ENCODE peak calls at places on chromosome X, in six cellular contexts. One of them, this sample, is unnamed.
A peak's percentile ranks its signal among the peaks of the same experiment; 100 is the strongest.

GRCh38 chrX:106168107-106168506 is at the start of gene PWWP3B:
- DNase-seq in pancreas: peak; percentile 67
- DNase-seq in upper lobe of right lung: peak; percentile 65
- DNase-seq in body of pancreas: peak; percentile 73
- DNase-seq in heart left ventricle: peak; percentile 17
- DNase-seq in CD8-positive, alpha-beta T cell: no peak
- DNase-seq in this sample: peak; percentile 26

GRCh38 chrX:2550288-2551020 is 49.7 kb upstream of the DHRSX start:
- DNase-seq in heart left ventricle: no peak
- DNase-seq in CD8-positive, alpha-beta T cell: no peak
- DNase-seq in body of pancreas: no peak
- DNase-seq in pancreas: no peak
- DNase-seq in upper lobe of right lung: no peak
- DNase-seq in this sample: no peak

GRCh38 chrX:67555578-67556203 is 11.9 kb downstream of the AR start:
- DNase-seq in heart left ventricle: peak; percentile 14
- DNase-seq in CD8-positive, alpha-beta T cell: no peak
- DNase-seq in upper lobe of right lung: no peak
- DNase-seq in pancreas: peak; percentile 49
- DNase-seq in body of pancreas: peak; percentile 12
- DNase-seq in this sample: peak; percentile 5

GRCh38 chrX:15930585-15930984 is 76.0 kb upstream of the AP1S2 start:
- DNase-seq in body of pancreas: no peak
- DNase-seq in pancreas: no peak
- DNase-seq in heart left ventricle: no peak
- DNase-seq in CD8-positive, alpha-beta T cell: no peak
- DNase-seq in upper lobe of right lung: no peak
- DNase-seq in this sample: no peak

GRCh38 chrX:115690554-115691216 is 129.7 kb downstream of the PLS3 start:
- DNase-seq in body of pancreas: peak; percentile 26
- DNase-seq in heart left ventricle: peak; percentile 20
- DNase-seq in upper lobe of right lung: no peak
- DNase-seq in pancreas: no peak
- DNase-seq in CD8-positive, alpha-beta T cell: peak; percentile 26
- DNase-seq in this sample: peak; percentile 57

GRCh38 chrX:16839852-16840460 is 30.2 kb downstream of the RBBP7 start:
- DNase-seq in CD8-positive, alpha-beta T cell: no peak
- DNase-seq in heart left ventricle: no peak
- DNase-seq in pancreas: no peak
- DNase-seq in upper lobe of right lung: no peak
- DNase-seq in body of pancreas: no peak
- DNase-seq in this sample: no peak

GRCh38 chrX:24149346-24150050 is at the start of gene ZFX:
- DNase-seq in upper lobe of right lung: peak; percentile 88
- DNase-seq in body of pancreas: peak; percentile 65
- DNase-seq in pancreas: peak; percentile 85
- DNase-seq in heart left ventricle: peak; percentile 52
- DNase-seq in CD8-positive, alpha-beta T cell: peak; percentile 70
- DNase-seq in this sample: peak; percentile 49

GRCh38 chrX:85870585-85870984 is 176.8 kb downstream of the CHM start:
- DNase-seq in body of pancreas: no peak
- DNase-seq in CD8-positive, alpha-beta T cell: no peak
- DNase-seq in upper lobe of right lung: no peak
- DNase-seq in heart left ventricle: no peak
- DNase-seq in pancreas: no peak
- DNase-seq in this sample: no peak

GRCh38 chrX:154321152-154321551 is 25.6 kb downstream of the TKTL1 start:
- DNase-seq in upper lobe of right lung: no peak
- DNase-seq in CD8-positive, alpha-beta T cell: no peak
- DNase-seq in body of pancreas: no peak
- DNase-seq in heart left ventricle: no peak
- DNase-seq in pancreas: no peak
- DNase-seq in this sample: no peak

GRCh38 chrX:100625985-100626491 is 10.6 kb downstream of the TSPAN6 start:
- DNase-seq in CD8-positive, alpha-beta T cell: no peak
- DNase-seq in body of pancreas: no peak
- DNase-seq in heart left ventricle: no peak
- DNase-seq in upper lobe of right lung: no peak
- DNase-seq in pancreas: no peak
- DNase-seq in this sample: no peak

DNA sequence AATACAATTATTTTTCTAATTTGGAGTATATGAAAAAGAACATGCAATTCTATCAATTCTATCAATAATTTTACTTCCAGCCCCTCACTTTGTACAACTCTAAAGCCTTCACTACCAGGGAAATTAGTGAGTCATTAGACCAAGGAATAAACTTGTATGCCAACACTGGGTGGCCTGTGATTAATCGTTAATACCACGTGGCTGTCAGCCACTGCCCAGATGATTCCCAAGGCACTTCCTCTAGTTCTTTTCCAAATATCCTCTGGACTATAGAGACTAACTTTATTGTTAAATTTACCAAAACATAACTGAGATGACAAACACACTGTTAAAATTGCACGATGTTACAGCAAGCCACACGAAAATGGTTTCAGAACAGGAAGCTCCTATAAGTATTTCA is 45.7 kb downstream of the MID1 start:
- DNase-seq in heart left ventricle: no peak
- DNase-seq in pancreas: no peak
- DNase-seq in upper lobe of right lung: no peak
- DNase-seq in CD8-positive, alpha-beta T cell: no peak
- DNase-seq in body of pancreas: no peak
- DNase-seq in this sample: no peak
- H3K4me1 ChIP-seq in heart left ventricle: peaks cover 37% of the 10 kb centered on the region
- H3K4me1 ChIP-seq in pancreas: no peaks in the 10 kb centered on the region
- H3K4me1 ChIP-seq in upper lobe of right lung: peaks cover 4% of the 10 kb centered on the region
- H3K4me1 ChIP-seq in CD8-positive, alpha-beta T cell: no peaks in the 10 kb centered on the region
- H3K4me1 ChIP-seq in body of pancreas: no peaks in the 10 kb centered on the region
- H3K4me1 ChIP-seq in this sample: peaks cover 14% of the 10 kb centered on the region

DNA sequence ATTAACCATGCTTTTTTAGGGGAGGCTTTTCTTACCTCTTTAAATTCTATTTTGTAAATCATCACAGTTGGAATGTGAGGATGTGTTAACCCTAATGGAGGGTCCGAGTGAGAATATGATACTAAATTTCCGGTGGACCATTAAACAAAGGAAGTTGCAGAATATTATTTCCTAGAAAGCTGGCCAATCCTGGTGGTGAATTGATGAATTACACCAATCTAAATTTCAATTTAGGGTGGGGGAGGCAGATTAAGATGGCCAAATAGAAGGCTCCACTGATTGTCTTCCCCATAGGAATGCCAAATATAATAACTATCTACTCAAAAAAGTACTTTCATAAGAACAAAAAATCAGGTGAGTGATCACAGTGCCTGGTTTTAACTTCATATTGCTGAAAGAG is 1045.6 kb downstream of the GLUD2 start:
- DNase-seq in CD8-positive, alpha-beta T cell: no peak
- DNase-seq in pancreas: no peak
- DNase-seq in body of pancreas: no peak
- DNase-seq in upper lobe of right lung: no peak
- DNase-seq in heart left ventricle: no peak
- DNase-seq in this sample: no peak
- TF ChIP-seq CTCF in CD8-positive, alpha-beta T cell: no peak
- TF ChIP-seq CTCF in pancreas: no peak
- TF ChIP-seq CTCF in body of pancreas: no peak
- TF ChIP-seq CTCF in upper lobe of right lung: no peak
- TF ChIP-seq CTCF in heart left ventricle: no peak
- TF ChIP-seq CTCF in this sample: no peak

GRCh38 chrX:40298569-40298968 is 200.8 kb upstream of the BCOR start:
- DNase-seq in heart left ventricle: no peak
- DNase-seq in body of pancreas: no peak
- DNase-seq in CD8-positive, alpha-beta T cell: no peak
- DNase-seq in upper lobe of right lung: no peak
- DNase-seq in pancreas: no peak
- DNase-seq in this sample: no peak

GRCh38 chrX:40299028-40299479 is 201.3 kb upstream of the BCOR start:
- DNase-seq in heart left ventricle: no peak
- DNase-seq in CD8-positive, alpha-beta T cell: no peak
- DNase-seq in upper lobe of right lung: no peak
- DNase-seq in body of pancreas: no peak
- DNase-seq in pancreas: no peak
- DNase-seq in this sample: no peak

GRCh38 chrX:40300286-40300890 is 202.6 kb upstream of the BCOR start:
- DNase-seq in heart left ventricle: no peak
- DNase-seq in upper lobe of right lung: no peak
- DNase-seq in CD8-positive, alpha-beta T cell: no peak
- DNase-seq in pancreas: no peak
- DNase-seq in body of pancreas: no peak
- DNase-seq in this sample: no peak

GRCh38 chrX:40299502-40300118 is 201.9 kb upstream of the BCOR start:
- DNase-seq in CD8-positive, alpha-beta T cell: no peak
- DNase-seq in body of pancreas: no peak
- DNase-seq in upper lobe of right lung: no peak
- DNase-seq in heart left ventricle: no peak
- DNase-seq in pancreas: no peak
- DNase-seq in this sample: no peak

DNA sequence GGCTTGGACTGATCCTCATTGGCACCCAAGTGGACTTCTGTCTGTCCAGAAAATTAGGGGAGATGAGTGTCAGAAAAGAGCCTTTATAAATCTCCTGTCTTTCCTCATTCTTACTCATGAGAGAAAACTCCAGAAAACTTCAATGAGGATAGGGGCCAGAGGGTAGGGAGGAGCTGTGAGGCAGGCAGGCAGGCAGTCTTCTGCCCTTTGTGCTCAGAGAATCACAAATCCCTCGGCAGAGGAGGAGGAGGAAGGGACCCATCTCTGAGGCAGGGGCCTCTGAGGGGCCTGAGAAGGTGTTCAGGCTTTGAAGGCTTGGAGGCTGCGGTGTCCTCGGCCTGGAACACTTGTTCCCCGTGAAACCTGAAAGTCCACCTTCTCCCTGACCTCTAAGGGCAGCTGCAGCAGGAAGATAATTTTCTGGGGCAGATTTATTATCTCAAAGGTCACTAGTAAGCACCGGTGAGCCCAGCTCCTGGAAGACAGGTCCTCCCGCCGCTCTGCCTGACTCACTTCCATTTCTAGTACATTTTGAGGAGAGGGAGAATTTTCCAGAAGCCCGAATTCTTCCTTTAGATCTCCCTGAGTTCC is 200.3 kb upstream of the BCOR start:
- DNase-seq in upper lobe of right lung: no peak
- DNase-seq in CD8-positive, alpha-beta T cell: no peak
- DNase-seq in heart left ventricle: no peak
- DNase-seq in pancreas: no peak
- DNase-seq in body of pancreas: no peak
- DNase-seq in this sample: no peak
- H3K27ac ChIP-seq in upper lobe of right lung: no peak overlapping the region
- H3K27ac ChIP-seq in CD8-positive, alpha-beta T cell: no peak overlapping the region
- H3K27ac ChIP-seq in heart left ventricle: no peak overlapping the region
- H3K27ac ChIP-seq in pancreas: no peak overlapping the region
- H3K27ac ChIP-seq in body of pancreas: no peak overlapping the region
- H3K27ac ChIP-seq in this sample: no peak overlapping the region

DNA sequence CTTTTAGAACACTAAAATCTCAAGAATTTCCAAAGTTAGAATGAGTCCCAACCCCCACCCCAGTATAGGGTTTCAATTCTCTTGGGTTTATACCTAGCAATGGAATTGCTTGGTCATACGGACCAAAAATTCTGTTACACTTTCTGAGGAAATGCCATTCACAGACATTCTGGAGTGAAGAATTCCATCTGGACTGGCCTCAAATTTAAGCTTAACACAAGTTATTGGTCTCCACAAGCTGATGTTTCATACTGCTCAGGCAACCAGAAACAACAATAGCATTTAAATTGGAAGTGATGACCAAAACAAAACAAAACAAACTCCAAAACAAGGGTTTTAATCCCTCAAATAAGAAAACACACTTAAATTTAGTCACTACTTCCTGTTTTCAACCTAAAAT is 51.1 kb downstream of the GPC4 start:
- DNase-seq in CD8-positive, alpha-beta T cell: no peak
- DNase-seq in body of pancreas: no peak
- DNase-seq in upper lobe of right lung: no peak
- DNase-seq in pancreas: no peak
- DNase-seq in heart left ventricle: no peak
- DNase-seq in this sample: no peak
- H3K4me1 ChIP-seq in CD8-positive, alpha-beta T cell: no peaks in the 10 kb centered on the region
- H3K4me1 ChIP-seq in body of pancreas: peaks cover 15% of the 10 kb centered on the region
- H3K4me1 ChIP-seq in upper lobe of right lung: no peaks in the 10 kb centered on the region
- H3K4me1 ChIP-seq in pancreas: no peaks in the 10 kb centered on the region
- H3K4me1 ChIP-seq in heart left ventricle: no peaks in the 10 kb centered on the region
- H3K4me1 ChIP-seq in this sample: no peaks in the 10 kb centered on the region

DNA sequence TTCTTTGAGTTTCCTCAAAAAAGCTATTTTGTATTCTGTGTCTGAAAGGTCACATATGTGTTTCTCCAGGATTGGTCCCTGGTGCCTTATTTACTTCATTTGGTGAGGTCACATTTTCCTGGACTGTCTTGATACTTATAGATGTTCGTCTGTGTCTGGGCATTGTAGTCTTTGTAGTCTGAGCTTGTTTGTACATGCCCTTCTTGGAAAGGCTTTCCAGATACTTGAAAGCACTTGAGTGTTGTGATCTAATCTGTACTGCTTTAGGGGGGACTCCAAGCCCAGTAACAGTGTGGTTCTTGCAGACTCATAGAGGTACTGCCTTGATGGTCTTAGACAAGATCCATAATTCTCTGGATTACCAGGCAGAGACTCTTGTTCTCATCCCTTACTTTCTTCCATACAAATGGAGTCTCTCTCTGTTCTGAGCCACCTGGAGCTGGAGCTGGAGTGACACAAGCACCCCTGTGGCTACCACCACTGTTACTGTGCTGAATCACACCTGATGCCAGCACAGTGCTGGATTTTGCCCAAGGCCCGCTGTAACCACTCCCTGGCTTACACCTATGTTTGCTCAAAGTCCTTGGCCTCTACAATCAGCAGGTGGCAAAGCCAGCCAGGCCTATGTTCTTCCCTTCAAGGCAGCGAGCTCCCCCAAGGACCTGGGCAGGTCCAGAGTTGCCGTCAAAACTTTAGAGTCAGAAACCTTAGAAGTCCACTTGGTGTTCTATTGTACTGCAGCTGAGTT is 72.3 kb upstream of the EFHC2 start:
- DNase-seq in CD8-positive, alpha-beta T cell: no peak
- DNase-seq in pancreas: peak; percentile 52
- DNase-seq in body of pancreas: peak; percentile 34
- DNase-seq in upper lobe of right lung: no peak
- DNase-seq in heart left ventricle: no peak
- DNase-seq in this sample: no peak
- TF ChIP-seq CTCF in CD8-positive, alpha-beta T cell: no peak
- TF ChIP-seq CTCF in pancreas: no peak
- TF ChIP-seq CTCF in body of pancreas: no peak
- TF ChIP-seq CTCF in upper lobe of right lung: no peak
- TF ChIP-seq CTCF in heart left ventricle: no peak
- TF ChIP-seq CTCF in this sample: no peak

This sample was measured in heart right ventricle.